ENCODE peak calls at places on chromosomes 5 and 9, in four cellular contexts. P, M, S and W are unnamed samples.

GRCh38 chr9:21711504-21711903 is 90.9 kb upstream of the MTAP start:
- DNase-seq in M (no peak), S (no peak), P (no peak), W (no peak)

GRCh38 chr5:133863857-133864585 is 104.4 kb downstream of the C5orf15 start:
- DNase-seq in S (no peak), M (no peak), P (no peak), W (no peak)

GRCh38 chr5:151617841-151618710 is 26.9 kb upstream of the FAT2 start:
- DNase-seq in S (no peak), M (no peak), P (peak; percentile 87), W (no peak)

GRCh38 chr5:56440871-56441740 is 208.0 kb upstream of the ANKRD55 start:
- DNase-seq in P (peak; percentile 96), S (no peak), M (peak; percentile 22), W (no peak)

GRCh38 chr9:34124923-34125322 is 1.6 kb downstream of the DCAF12 start:
- DNase-seq in S (no peak), M (no peak), P (no peak), W (no peak)

GRCh38 chr5:54281933-54282332 is 28.4 kb downstream of the ARL15 start:
- DNase-seq in S (no peak), P (no peak), M (no peak), W (no peak)

GRCh38 chr5:36854402-36855140 is 22.0 kb upstream of the NIPBL start:
- DNase-seq in P (no peak), M (no peak), S (no peak), W (peak; percentile 4)

GRCh38 chr9:77016526-77017504 is 2.6 kb upstream of the FOXB2 start:
- DNase-seq in P (no peak), M (no peak), S (no peak), W (peak; percentile 11)

GRCh38 chr5:67249590-67249895 is 52.9 kb upstream of the CD180 start:
- DNase-seq in M (no peak), S (no peak), P (no peak), W (no peak)

GRCh38 chr5:125180222-125180621 is 433.8 kb upstream of the ZNF608 start:
- DNase-seq in M (no peak), S (no peak), P (no peak), W (no peak)

GRCh38 chr5:140042551-140043507 is at the start of gene NRG2:
- DNase-seq in P (peak; percentile 49), S (no peak), M (peak; percentile 89), W (peak; percentile 94)

GRCh38 chr5:166781729-166782128 is 1509.7 kb upstream of the WWC1 start:
- DNase-seq in S (no peak), M (no peak), P (no peak), W (peak; percentile 36)

GRCh38 chr5:177602458-177602830 is 2.5 kb downstream of the B4GALT7 start:
- DNase-seq in M (no peak), P (no peak), S (no peak), W (no peak)

GRCh38 chr9:77237896-77238295 is 60.6 kb downstream of the VPS13A start:
- DNase-seq in M (no peak), S (no peak), P (no peak), W (no peak)

GRCh38 chr9:92151691-92152393 is 36.6 kb upstream of the SPTLC1 start:
- DNase-seq in P (no peak), M (no peak), S (no peak), W (peak; percentile 74)

GRCh38 chr5:53249529-53249928 is 140.0 kb upstream of the MOCS2 start:
- DNase-seq in P (no peak), S (no peak), M (peak; percentile 6), W (peak; percentile 3)
- H3K4me1 ChIP-seq in P (no peaks in the 10 kb centered on the region), S (no peaks in the 10 kb centered on the region), M (peaks cover 36% of the 10 kb centered on the region), W (no peaks in the 10 kb centered on the region)

DNA sequence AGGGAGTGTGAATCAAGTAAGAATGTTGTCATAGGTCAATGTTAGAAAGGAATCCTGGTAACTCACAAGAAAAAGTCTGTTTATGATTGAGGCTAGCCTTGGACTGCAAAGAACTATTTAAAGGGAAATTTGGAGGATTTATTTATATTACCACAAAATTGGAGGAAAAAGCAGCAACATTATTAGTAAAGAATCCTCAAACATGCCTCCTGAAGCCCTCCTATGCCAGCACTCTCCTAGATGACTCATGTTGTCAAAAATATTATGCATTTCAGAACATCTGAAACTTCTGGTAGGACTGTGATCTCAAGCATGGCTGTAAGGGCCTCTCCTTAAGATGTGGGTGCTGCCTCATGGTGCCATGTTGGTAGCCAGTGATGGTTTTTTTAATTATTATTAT is 628.5 kb downstream of the CHSY3 start:
- DNase-seq in P (no peak), S (no peak), M (no peak), W (no peak)
- TF ChIP-seq PBX3 in P (no peak), S (no peak), M (no peak), W (no peak)

GRCh38 chr9:124835026-124835501 is 18.2 kb upstream of the WDR38 start:
- DNase-seq in P (peak; percentile 36), M (no peak), S (no peak), W (peak; percentile 91)

GRCh38 chr9:124831642-124832364 is 21.5 kb upstream of the WDR38 start:
- DNase-seq in P (no peak), M (no peak), S (no peak), W (no peak)

GRCh38 chr9:124839612-124840299 is 13.5 kb upstream of the WDR38 start:
- DNase-seq in P (peak; percentile 43), M (peak; percentile 55), S (no peak), W (peak; percentile 77)

GRCh38 chr9:124830593-124830992 is 22.7 kb upstream of the WDR38 start:
- DNase-seq in S (no peak), P (no peak), M (no peak), W (no peak)

DNA sequence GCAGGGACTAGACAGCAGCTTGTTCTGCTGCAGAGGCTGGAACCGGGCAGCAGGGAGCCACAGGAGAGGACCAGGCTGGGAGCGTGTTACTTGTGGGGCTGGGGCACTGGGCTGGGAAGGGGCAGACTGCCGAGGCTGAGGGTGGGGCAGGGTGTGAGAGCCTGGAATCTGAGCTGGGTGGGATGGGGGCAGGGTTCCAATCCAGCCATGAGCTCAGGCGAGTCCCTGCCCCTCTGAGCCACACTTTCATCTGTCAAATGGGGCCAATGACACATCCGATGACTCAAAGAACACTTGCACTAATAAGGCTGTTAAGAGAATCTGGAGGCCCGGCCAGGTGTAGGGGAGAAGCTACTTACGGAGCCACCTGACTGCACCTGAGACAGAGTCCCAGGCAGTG is 18.7 kb upstream of the WDR38 start:
- DNase-seq in M (no peak), P (no peak), S (no peak), W (peak; percentile 36)
- TF ChIP-seq SMC3 in M (no peak), P (no peak), S (no peak), W (no peak)

GRCh38 chr9:73151653-73152382 is at the start of gene ANXA1:
- DNase-seq in M (peak; percentile 75), P (no peak), S (no peak), W (no peak)

GRCh38 chr9:73149371-73150067 is 2.1 kb upstream of the ANXA1 start:
- DNase-seq in S (peak; percentile 21), M (peak; percentile 57), P (no peak), W (no peak)

GRCh38 chr9:73146113-73146815 is 5.4 kb upstream of the ANXA1 start:
- DNase-seq in S (no peak), M (no peak), P (no peak), W (no peak)

GRCh38 chr9:73152445-73152844 is 780 bp downstream of the ANXA1 start:
- DNase-seq in M (no peak), P (no peak), S (no peak), W (no peak)

DNA sequence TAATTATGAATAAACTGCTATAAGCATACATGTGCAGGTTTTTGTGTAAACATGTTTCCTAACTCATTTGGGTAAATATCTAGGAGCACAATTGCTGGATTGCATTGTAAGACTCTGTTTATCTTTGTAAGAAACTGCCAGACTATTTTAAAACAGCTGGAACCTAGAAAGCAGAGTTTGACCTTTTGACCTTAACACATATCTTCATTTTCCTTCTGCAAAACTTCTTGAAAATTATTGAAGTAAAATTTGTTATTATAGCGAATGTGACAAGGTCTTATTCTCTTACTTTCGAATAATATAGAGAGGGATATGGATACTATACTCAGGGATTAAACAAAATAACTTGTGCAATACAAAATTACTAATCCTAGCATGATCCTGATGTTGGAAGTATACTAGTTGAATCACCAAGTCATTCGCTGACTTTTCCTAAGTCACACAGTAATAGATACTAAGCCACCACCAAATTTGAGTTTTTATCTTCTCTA is 3.2 kb upstream of the ANXA1 start:
- DNase-seq in P (no peak), S (no peak), M (no peak), W (no peak)
- H3K4me1 ChIP-seq in P (no peaks in the 10 kb centered on the region), S (peaks cover 10% of the 10 kb centered on the region), M (peaks cover 69% of the 10 kb centered on the region), W (no peaks in the 10 kb centered on the region)